ENCODE peak calls at places on chromosomes 16 and 17, in four cellular contexts. One of them, this sample, is unnamed.
A peak's percentile ranks its signal among the peaks of the same experiment; 100 is the strongest.

GRCh38 chr17:43784628-43785101 is 4.4 kb downstream of the CFAP97D1 start:
- DNase-seq in CMK: no peak
- DNase-seq in GM12878: no peak
- DNase-seq in KBM-7: no peak
- DNase-seq in this sample: no peak

GRCh38 chr17:17712268-17712924 is 31.1 kb downstream of the RAI1 start:
- DNase-seq in CMK: peak; percentile 75
- DNase-seq in GM12878: peak; percentile 68
- DNase-seq in KBM-7: peak; percentile 50
- DNase-seq in this sample: peak; percentile 66

GRCh38 chr16:330746-331145 is 21.8 kb downstream of the AXIN1 start:
- DNase-seq in CMK: no peak
- DNase-seq in GM12878: no peak
- DNase-seq in KBM-7: no peak
- DNase-seq in this sample: no peak

GRCh38 chr16:51431517-51432241 is 280.6 kb upstream of the SALL1 start:
- DNase-seq in CMK: no peak
- DNase-seq in GM12878: no peak
- DNase-seq in KBM-7: no peak
- DNase-seq in this sample: no peak

GRCh38 chr16:74999208-74999682 is 421 bp downstream of the ZNRF1 start:
- DNase-seq in CMK: no peak
- DNase-seq in GM12878: no peak
- DNase-seq in KBM-7: peak; percentile 26
- DNase-seq in this sample: no peak

GRCh38 chr16:80670170-80670865 is 129.5 kb downstream of the DYNLRB2 start:
- DNase-seq in CMK: no peak
- DNase-seq in GM12878: no peak
- DNase-seq in KBM-7: no peak
- DNase-seq in this sample: no peak

GRCh38 chr17:68384941-68385340 is 72.4 kb downstream of the WIPI1 start:
- DNase-seq in CMK: no peak
- DNase-seq in GM12878: no peak
- DNase-seq in KBM-7: no peak
- DNase-seq in this sample: no peak

GRCh38 chr17:2809337-2809736 is 13.1 kb downstream of the RAP1GAP2 start:
- DNase-seq in CMK: no peak
- DNase-seq in GM12878: no peak
- DNase-seq in KBM-7: no peak
- DNase-seq in this sample: no peak

GRCh38 chr17:18261146-18261515 is 669 bp downstream of the MIEF2 start:
- DNase-seq in CMK: no peak
- DNase-seq in GM12878: no peak
- DNase-seq in KBM-7: no peak
- DNase-seq in this sample: no peak

GRCh38 chr16:12565423-12565822 is 238.3 kb downstream of the CPPED1 start:
- DNase-seq in CMK: no peak
- DNase-seq in GM12878: no peak
- DNase-seq in KBM-7: no peak
- DNase-seq in this sample: no peak

GRCh38 chr16:54355251-54355650 is 68.7 kb upstream of the IRX3 start:
- DNase-seq in CMK: no peak
- DNase-seq in GM12878: no peak
- DNase-seq in KBM-7: peak; percentile 32
- DNase-seq in this sample: no peak

GRCh38 chr17:2008332-2009126 is 16.6 kb downstream of the RTN4RL1 start:
- DNase-seq in CMK: no peak
- DNase-seq in GM12878: no peak
- DNase-seq in KBM-7: no peak
- DNase-seq in this sample: peak; percentile 13

GRCh38 chr17:71601894-71602504 is 518.8 kb upstream of the SOX9 start:
- DNase-seq in CMK: no peak
- DNase-seq in GM12878: no peak
- DNase-seq in KBM-7: no peak
- DNase-seq in this sample: no peak